ENCODE peak calls at places on chromosomes 7 and 10, in nine cellular contexts. One of them, this sample, is unnamed.

GRCh38 chr7:55522268-55522902 is 49.9 kb downstream of the VOPP1 start:
- DNase-seq in HFFc6: no peak
- DNase-seq in MM.1S: no peak
- DNase-seq in endodermal cell: no peak
- DNase-seq in astrocyte of the cerebellum: no peak
- DNase-seq in neural crest cell: no peak
- DNase-seq in foreskin fibroblast: no peak
- DNase-seq in HL-60: no peak
- DNase-seq in WTC11: no peak
- DNase-seq in this sample: no peak

GRCh38 chr10:86600296-86600695 is 54.1 kb upstream of the OPN4 start:
- DNase-seq in HFFc6: no peak
- DNase-seq in MM.1S: no peak
- DNase-seq in endodermal cell: no peak
- DNase-seq in astrocyte of the cerebellum: no peak
- DNase-seq in neural crest cell: no peak
- DNase-seq in foreskin fibroblast: no peak
- DNase-seq in HL-60: no peak
- DNase-seq in WTC11: no peak
- DNase-seq in this sample: no peak

GRCh38 chr7:149075286-149075685 is 15.2 kb downstream of the ZNF786 start:
- DNase-seq in HFFc6: no peak
- DNase-seq in MM.1S: no peak
- DNase-seq in endodermal cell: no peak
- DNase-seq in astrocyte of the cerebellum: no peak
- DNase-seq in neural crest cell: no peak
- DNase-seq in foreskin fibroblast: no peak
- DNase-seq in HL-60: no peak
- DNase-seq in WTC11: no peak
- DNase-seq in this sample: no peak

GRCh38 chr7:22572292-22572691 is 72.3 kb upstream of the STEAP1B start:
- DNase-seq in HFFc6: peak; percentile 83
- DNase-seq in MM.1S: no peak
- DNase-seq in endodermal cell: no peak
- DNase-seq in astrocyte of the cerebellum: no peak
- DNase-seq in neural crest cell: no peak
- DNase-seq in foreskin fibroblast: peak; percentile 32
- DNase-seq in HL-60: no peak
- DNase-seq in WTC11: no peak
- DNase-seq in this sample: peak; percentile 13

GRCh38 chr7:19122018-19122588 is 4.7 kb upstream of the TWIST1 start:
- DNase-seq in HFFc6: peak; percentile 66
- DNase-seq in MM.1S: peak; percentile 50
- DNase-seq in endodermal cell: no peak
- DNase-seq in astrocyte of the cerebellum: no peak
- DNase-seq in neural crest cell: no peak
- DNase-seq in foreskin fibroblast: no peak
- DNase-seq in HL-60: no peak
- DNase-seq in WTC11: no peak
- DNase-seq in this sample: no peak

GRCh38 chr10:51733061-51733460 is 33.7 kb upstream of the CSTF2T start:
- DNase-seq in HFFc6: peak; percentile 7
- DNase-seq in MM.1S: no peak
- DNase-seq in endodermal cell: no peak
- DNase-seq in astrocyte of the cerebellum: no peak
- DNase-seq in neural crest cell: no peak
- DNase-seq in foreskin fibroblast: peak; percentile 23
- DNase-seq in HL-60: no peak
- DNase-seq in WTC11: no peak
- DNase-seq in this sample: no peak

GRCh38 chr10:45566415-45566814 is 106.2 kb downstream of the ZFAND4 start:
- DNase-seq in HFFc6: no peak
- DNase-seq in MM.1S: no peak
- DNase-seq in endodermal cell: no peak
- DNase-seq in astrocyte of the cerebellum: no peak
- DNase-seq in neural crest cell: no peak
- DNase-seq in foreskin fibroblast: no peak
- DNase-seq in HL-60: no peak
- DNase-seq in WTC11: no peak
- DNase-seq in this sample: no peak

GRCh38 chr7:135634191-135634878 is 28.0 kb upstream of the STMP1 start:
- DNase-seq in HFFc6: no peak
- DNase-seq in MM.1S: no peak
- DNase-seq in endodermal cell: no peak
- DNase-seq in astrocyte of the cerebellum: no peak
- DNase-seq in neural crest cell: no peak
- DNase-seq in foreskin fibroblast: no peak
- DNase-seq in HL-60: no peak
- DNase-seq in WTC11: no peak
- DNase-seq in this sample: no peak

GRCh38 chr10:61901829-61902447 is 439 bp downstream of the ARID5B start:
- DNase-seq in HFFc6: no peak
- DNase-seq in MM.1S: peak; percentile 44
- DNase-seq in endodermal cell: peak; percentile 75
- DNase-seq in astrocyte of the cerebellum: no peak
- DNase-seq in neural crest cell: peak; percentile 18
- DNase-seq in foreskin fibroblast: no peak
- DNase-seq in HL-60: no peak
- DNase-seq in WTC11: no peak
- DNase-seq in this sample: no peak

GRCh38 chr10:129741280-129741977 is 222.6 kb downstream of the EBF3 start:
- DNase-seq in HFFc6: no peak
- DNase-seq in MM.1S: no peak
- DNase-seq in endodermal cell: peak; percentile 25
- DNase-seq in astrocyte of the cerebellum: no peak
- DNase-seq in neural crest cell: no peak
- DNase-seq in foreskin fibroblast: no peak
- DNase-seq in HL-60: no peak
- DNase-seq in WTC11: peak; percentile 8
- DNase-seq in this sample: no peak

GRCh38 chr10:118139321-118139720 is 92.6 kb upstream of the RAB11FIP2 start:
- DNase-seq in HFFc6: no peak
- DNase-seq in MM.1S: no peak
- DNase-seq in endodermal cell: no peak
- DNase-seq in astrocyte of the cerebellum: no peak
- DNase-seq in neural crest cell: no peak
- DNase-seq in foreskin fibroblast: peak; percentile 2
- DNase-seq in HL-60: no peak
- DNase-seq in WTC11: no peak
- DNase-seq in this sample: no peak

GRCh38 chr7:23490357-23491131 is 20.3 kb upstream of the IGF2BP3 start:
- DNase-seq in HFFc6: no peak
- DNase-seq in MM.1S: no peak
- DNase-seq in endodermal cell: no peak
- DNase-seq in astrocyte of the cerebellum: no peak
- DNase-seq in neural crest cell: no peak
- DNase-seq in foreskin fibroblast: no peak
- DNase-seq in HL-60: no peak
- DNase-seq in WTC11: peak; percentile 24
- DNase-seq in this sample: no peak

GRCh38 chr10:56318816-56319215 is 42.2 kb downstream of the ZWINT start:
- DNase-seq in HFFc6: no peak
- DNase-seq in MM.1S: no peak
- DNase-seq in endodermal cell: no peak
- DNase-seq in astrocyte of the cerebellum: no peak
- DNase-seq in neural crest cell: no peak
- DNase-seq in foreskin fibroblast: no peak
- DNase-seq in HL-60: no peak
- DNase-seq in WTC11: no peak
- DNase-seq in this sample: no peak

GRCh38 chr7:23358152-23358674 is 59.1 kb downstream of the MALSU1 start:
- DNase-seq in HFFc6: no peak
- DNase-seq in MM.1S: no peak
- DNase-seq in endodermal cell: no peak
- DNase-seq in astrocyte of the cerebellum: no peak
- DNase-seq in neural crest cell: no peak
- DNase-seq in foreskin fibroblast: no peak
- DNase-seq in HL-60: no peak
- DNase-seq in WTC11: no peak
- DNase-seq in this sample: no peak

GRCh38 chr10:71776528-71776927 is 3.2 kb upstream of the VSIR start:
- DNase-seq in HFFc6: no peak
- DNase-seq in MM.1S: no peak
- DNase-seq in endodermal cell: no peak
- DNase-seq in astrocyte of the cerebellum: no peak
- DNase-seq in neural crest cell: no peak
- DNase-seq in foreskin fibroblast: no peak
- DNase-seq in HL-60: peak; percentile 89
- DNase-seq in WTC11: no peak
- DNase-seq in this sample: no peak

GRCh38 chr10:13271552-13272163 is 28.2 kb downstream of the PHYH start:
- DNase-seq in HFFc6: no peak
- DNase-seq in MM.1S: peak; percentile 92
- DNase-seq in endodermal cell: peak; percentile 95
- DNase-seq in astrocyte of the cerebellum: no peak
- DNase-seq in neural crest cell: peak; percentile 50
- DNase-seq in foreskin fibroblast: peak; percentile 11
- DNase-seq in HL-60: no peak
- DNase-seq in WTC11: peak; percentile 86
- DNase-seq in this sample: peak; percentile 54

GRCh38 chr10:130443236-130443635 is 307.0 kb downstream of the GLRX3 start:
- DNase-seq in HFFc6: no peak
- DNase-seq in MM.1S: no peak
- DNase-seq in endodermal cell: peak; percentile 25
- DNase-seq in astrocyte of the cerebellum: no peak
- DNase-seq in neural crest cell: no peak
- DNase-seq in foreskin fibroblast: no peak
- DNase-seq in HL-60: no peak
- DNase-seq in WTC11: no peak
- DNase-seq in this sample: no peak

GRCh38 chr10:68251146-68251545 is 19.2 kb upstream of the ATOH7 start:
- DNase-seq in HFFc6: no peak
- DNase-seq in MM.1S: no peak
- DNase-seq in endodermal cell: peak; percentile 65
- DNase-seq in astrocyte of the cerebellum: no peak
- DNase-seq in neural crest cell: no peak
- DNase-seq in foreskin fibroblast: no peak
- DNase-seq in HL-60: no peak
- DNase-seq in WTC11: peak; percentile 27
- DNase-seq in this sample: no peak

GRCh38 chr10:3812141-3812540 is 27.1 kb upstream of the KLF6 start:
- DNase-seq in HFFc6: no peak
- DNase-seq in MM.1S: no peak
- DNase-seq in endodermal cell: no peak
- DNase-seq in astrocyte of the cerebellum: no peak
- DNase-seq in neural crest cell: no peak
- DNase-seq in foreskin fibroblast: no peak
- DNase-seq in HL-60: no peak
- DNase-seq in WTC11: no peak
- DNase-seq in this sample: no peak

GRCh38 chr7:90597527-90597871 is 1.4 kb downstream of the CDK14 start:
- DNase-seq in HFFc6: no peak
- DNase-seq in MM.1S: no peak
- DNase-seq in endodermal cell: no peak
- DNase-seq in astrocyte of the cerebellum: no peak
- DNase-seq in neural crest cell: no peak
- DNase-seq in foreskin fibroblast: no peak
- DNase-seq in HL-60: no peak
- DNase-seq in WTC11: no peak
- DNase-seq in this sample: no peak

GRCh38 chr7:90594791-90595317 is 1.3 kb upstream of the CDK14 start:
- DNase-seq in HFFc6: peak; percentile 84
- DNase-seq in MM.1S: no peak
- DNase-seq in endodermal cell: peak; percentile 67
- DNase-seq in astrocyte of the cerebellum: peak; percentile 81
- DNase-seq in neural crest cell: no peak
- DNase-seq in foreskin fibroblast: peak; percentile 82
- DNase-seq in HL-60: no peak
- DNase-seq in WTC11: peak; percentile 26
- DNase-seq in this sample: peak; percentile 33

GRCh38 chr7:90595341-90595800 is 750 bp upstream of the CDK14 start:
- DNase-seq in HFFc6: no peak
- DNase-seq in MM.1S: no peak
- DNase-seq in endodermal cell: peak; percentile 60
- DNase-seq in astrocyte of the cerebellum: no peak
- DNase-seq in neural crest cell: peak; percentile 8
- DNase-seq in foreskin fibroblast: no peak
- DNase-seq in HL-60: no peak
- DNase-seq in WTC11: no peak
- DNase-seq in this sample: no peak

GRCh38 chr7:90596745-90597526 is 815 bp downstream of the CDK14 start:
- DNase-seq in HFFc6: peak; percentile 48
- DNase-seq in MM.1S: no peak
- DNase-seq in endodermal cell: peak; percentile 50
- DNase-seq in astrocyte of the cerebellum: no peak
- DNase-seq in neural crest cell: no peak
- DNase-seq in foreskin fibroblast: no peak
- DNase-seq in HL-60: no peak
- DNase-seq in WTC11: no peak
- DNase-seq in this sample: peak; percentile 13

GRCh38 chr7:90595801-90596683 is at the start of gene CDK14:
- DNase-seq in HFFc6: peak; percentile 48
- DNase-seq in MM.1S: peak; percentile 73
- DNase-seq in endodermal cell: peak; percentile 92
- DNase-seq in astrocyte of the cerebellum: peak; percentile 28
- DNase-seq in neural crest cell: peak; percentile 77
- DNase-seq in foreskin fibroblast: peak; percentile 63
- DNase-seq in HL-60: peak; percentile 59
- DNase-seq in WTC11: peak; percentile 87
- DNase-seq in this sample: peak; percentile 78
- TF ChIP-seq CTCF in HFFc6: peak; percentile 73
- TF ChIP-seq CTCF in MM.1S: peak; percentile 22
- TF ChIP-seq CTCF in endodermal cell: peak; percentile 67
- TF ChIP-seq CTCF in astrocyte of the cerebellum: peak; percentile 45
- TF ChIP-seq CTCF in neural crest cell: peak; percentile 63
- TF ChIP-seq CTCF in foreskin fibroblast: peak; percentile 48
- TF ChIP-seq CTCF in HL-60: no peak
- TF ChIP-seq CTCF in WTC11: peak; percentile 41
- TF ChIP-seq CTCF in this sample: peak; percentile 41

GRCh38 chr7:49453486-49453885 is 320.0 kb upstream of the VWC2 start:
- DNase-seq in HFFc6: no peak
- DNase-seq in MM.1S: no peak
- DNase-seq in endodermal cell: no peak
- DNase-seq in astrocyte of the cerebellum: no peak
- DNase-seq in neural crest cell: no peak
- DNase-seq in foreskin fibroblast: no peak
- DNase-seq in HL-60: no peak
- DNase-seq in WTC11: no peak
- DNase-seq in this sample: no peak
- TF ChIP-seq CTCF in HFFc6: no peak
- TF ChIP-seq CTCF in MM.1S: no peak
- TF ChIP-seq CTCF in endodermal cell: no peak
- TF ChIP-seq CTCF in astrocyte of the cerebellum: no peak
- TF ChIP-seq CTCF in neural crest cell: no peak
- TF ChIP-seq CTCF in foreskin fibroblast: no peak
- TF ChIP-seq CTCF in HL-60: no peak
- TF ChIP-seq CTCF in WTC11: no peak
- TF ChIP-seq CTCF in this sample: no peak

GRCh38 chr10:93816123-93816747 is 58.5 kb downstream of the LGI1 start:
- DNase-seq in HFFc6: peak; percentile 57
- DNase-seq in MM.1S: peak; percentile 63
- DNase-seq in endodermal cell: peak; percentile 92
- DNase-seq in astrocyte of the cerebellum: peak; percentile 34
- DNase-seq in neural crest cell: peak; percentile 58
- DNase-seq in foreskin fibroblast: peak; percentile 76
- DNase-seq in HL-60: peak; percentile 14
- DNase-seq in WTC11: peak; percentile 62
- DNase-seq in this sample: peak; percentile 55
- TF ChIP-seq CTCF in HFFc6: peak; percentile 86
- TF ChIP-seq CTCF in MM.1S: peak; percentile 82
- TF ChIP-seq CTCF in endodermal cell: peak; percentile 97
- TF ChIP-seq CTCF in astrocyte of the cerebellum: peak; percentile 80
- TF ChIP-seq CTCF in neural crest cell: peak; percentile 82
- TF ChIP-seq CTCF in foreskin fibroblast: peak; percentile 64
- TF ChIP-seq CTCF in HL-60: peak; percentile 55
- TF ChIP-seq CTCF in WTC11: peak; percentile 45
- TF ChIP-seq CTCF in this sample: peak; percentile 52

GRCh38 chr10:80289451-80290287 is at the start of gene MAT1A:
- DNase-seq in HFFc6: peak; percentile 11
- DNase-seq in MM.1S: no peak
- DNase-seq in endodermal cell: peak; percentile 66
- DNase-seq in astrocyte of the cerebellum: no peak
- DNase-seq in neural crest cell: no peak
- DNase-seq in foreskin fibroblast: no peak
- DNase-seq in HL-60: no peak
- DNase-seq in WTC11: no peak
- DNase-seq in this sample: no peak
- TF ChIP-seq CTCF in HFFc6: peak; percentile 8
- TF ChIP-seq CTCF in MM.1S: no peak
- TF ChIP-seq CTCF in endodermal cell: no peak
- TF ChIP-seq CTCF in astrocyte of the cerebellum: no peak
- TF ChIP-seq CTCF in neural crest cell: no peak
- TF ChIP-seq CTCF in foreskin fibroblast: no peak
- TF ChIP-seq CTCF in HL-60: no peak
- TF ChIP-seq CTCF in WTC11: no peak
- TF ChIP-seq CTCF in this sample: no peak